ENCODE peak calls at places on chromosomes 12 and 14, in four cellular contexts. L is fibroblast of pulmonary artery, P is hypothalamus, O is lower lobe of right lung. Q is an unnamed sample.

GRCh38 chr12:106149096-106149784 is 10.5 kb upstream of the NUAK1 start:
- DNase-seq in P (no peak), O (no peak), L (peak), Q (no peak)

GRCh38 chr14:69685716-69686115 is 74.3 kb downstream of the SUSD6 start:
- DNase-seq in P (no peak), O (peak), L (peak), Q (peak)

GRCh38 chr12:53115112-53115890 is 12.0 kb downstream of the SOAT2 start:
- DNase-seq in P (no peak), L (no peak), O (no peak), Q (no peak)

GRCh38 chr12:104902125-104902524 is 56.0 kb downstream of the SLC41A2 start:
- DNase-seq in L (no peak), O (no peak), P (no peak), Q (no peak)

GRCh38 chr12:49345048-49345839 is 1.4 kb upstream of the DNAJC22 start:
- DNase-seq in O (no peak), L (no peak), P (no peak), Q (no peak)

GRCh38 chr12:2410490-2410889 is 357.7 kb downstream of the CACNA1C start:
- DNase-seq in P (no peak), L (no peak), O (no peak), Q (no peak)

GRCh38 chr12:58443981-58444371 is 476.3 kb downstream of the LRIG3 start:
- DNase-seq in L (peak), O (no peak), P (no peak), Q (no peak)

GRCh38 chr12:24778486-24779304 is 170.2 kb downstream of the BCAT1 start:
- DNase-seq in P (no peak), L (peak), O (no peak), Q (no peak)

GRCh38 chr12:19402743-19403400 is 36.4 kb upstream of the AEBP2 start:
- DNase-seq in L (peak), P (peak), O (peak), Q (no peak)

GRCh38 chr14:59632381-59632780 is 55.8 kb upstream of the CCDC175 start:
- DNase-seq in O (no peak), P (no peak), L (peak), Q (no peak)

GRCh38 chr12:99670635-99671034 is 23.1 kb downstream of the GARIN6 start:
- DNase-seq in P (no peak), O (no peak), L (peak), Q (no peak)

GRCh38 chr12:88172844-88173407 is 30.8 kb downstream of the TMTC3 start:
- DNase-seq in O (no peak), L (no peak), P (no peak), Q (no peak)

GRCh38 chr12:18969512-18969911 is 160.0 kb upstream of the PLEKHA5 start:
- DNase-seq in P (no peak), L (no peak), O (no peak), Q (no peak)

GRCh38 chr12:53952871-53953734 is 1.6 kb upstream of the HOXC12 start:
- DNase-seq in L (no peak), P (no peak), O (no peak), Q (no peak)

GRCh38 chr12:124422570-124423523 is 128.0 kb downstream of the RFLNA start:
- DNase-seq in P (peak), O (peak), L (peak), Q (peak)

GRCh38 chr14:72751276-72752033 is 142.4 kb downstream of the DPF3 start:
- DNase-seq in O (no peak), L (no peak), P (no peak), Q (no peak)

GRCh38 chr12:28257411-28257810 is 67.2 kb downstream of the CCDC91 start:
- DNase-seq in O (no peak), P (no peak), L (no peak), Q (no peak)

GRCh38 chr14:69542311-69542710 is 32.4 kb downstream of the CCDC177 start:
- DNase-seq in P (no peak), O (no peak), L (no peak), Q (peak)

GRCh38 chr12:48980389-48980952 is 2.3 kb downstream of the WNT1 start:
- DNase-seq in L (no peak), O (peak), P (no peak), Q (no peak)

GRCh38 chr12:115204957-115205754 is 521.2 kb upstream of the TBX3 start:
- DNase-seq in O (no peak), P (no peak), L (peak), Q (no peak)

GRCh38 chr12:52354197-52354596 is 13.1 kb downstream of the KRT85 start:
- DNase-seq in L (no peak), O (no peak), P (no peak), Q (no peak)

GRCh38 chr12:121793501-121793835 is at the start of gene RHOF:
- DNase-seq in L (no peak), P (no peak), O (peak), Q (no peak)

GRCh38 chr12:74105434-74105833 is 432.2 kb upstream of the ATXN7L3B start:
- DNase-seq in P (no peak), O (no peak), L (no peak), Q (no peak)

GRCh38 chr14:103830511-103831270 is 16.7 kb downstream of the PPP1R13B start:
- DNase-seq in L (no peak), O (no peak), P (no peak), Q (no peak)

GRCh38 chr14:69997849-69998248 is 118.6 kb downstream of the SMOC1 start:
- DNase-seq in P (no peak), O (no peak), L (peak), Q (no peak)

GRCh38 chr14:68716698-68717097 is 76.2 kb downstream of the ZFP36L1 start:
- DNase-seq in O (no peak), L (no peak), P (no peak), Q (no peak)

GRCh38 chr14:21866479-21866878 is 192.9 kb upstream of the OR4E1 start:
- DNase-seq in L (peak), O (no peak), P (no peak), Q (no peak)

GRCh38 chr12:120402217-120402616 is 33.3 kb upstream of the MSI1 start:
- DNase-seq in O (no peak), P (no peak), L (no peak), Q (no peak)

GRCh38 chr12:68631177-68631576 is 20.5 kb downstream of the RAP1B start:
- DNase-seq in P (no peak), L (no peak), O (no peak), Q (no peak)